ENCODE peak calls at places on chromosomes 12 and 14, in four cellular contexts. U is DND-41; E is esophagus squamous epithelium; N is naive thymus-derived CD4-positive, alpha-beta T cell. H is an unnamed sample. For H3K4me1, the result is how much of the 10 kb centered on the place peaks cover.

GRCh38 chr14:49897414-49897813 is 4.5 kb downstream of the ARF6 start:
- DNase-seq in U (no peak), E (no peak), N (no peak), H (no peak)

GRCh38 chr14:54194501-54194900 is 202.3 kb upstream of the CDKN3 start:
- DNase-seq in U (no peak), E (no peak), N (no peak), H (no peak)

GRCh38 chr12:51887476-51888315 is at the start of gene ANKRD33:
- DNase-seq in U (no peak), E (no peak), N (no peak), H (no peak)

GRCh38 chr14:99731536-99732435 is 47.7 kb downstream of the CYP46A1 start:
- DNase-seq in U (no peak), E (no peak), N (no peak), H (no peak)

GRCh38 chr12:89064780-89065179 is 287.5 kb downstream of the DUSP6 start:
- DNase-seq in U (no peak), E (no peak), N (no peak), H (no peak)

GRCh38 chr12:80325167-80325959 is 118.7 kb upstream of the PTPRQ start:
- DNase-seq in U (no peak), E (no peak), N (no peak), H (no peak)

GRCh38 chr12:131013118-131013517 is 59.4 kb downstream of the ADGRD1 start:
- DNase-seq in U (no peak), E (no peak), N (no peak), H (no peak)

GRCh38 chr12:67035121-67035520 is 234.0 kb upstream of the CAND1 start:
- DNase-seq in U (no peak), E (no peak), N (no peak), H (no peak)

GRCh38 chr14:75292016-75292646 is 13.5 kb downstream of the FOS start:
- DNase-seq in U (no peak), E (no peak), N (no peak), H (no peak)

GRCh38 chr14:105091335-105092123 is 26.3 kb upstream of the GPR132 start:
- DNase-seq in U (no peak), E (no peak), N (no peak), H (no peak)

GRCh38 chr12:108814462-108815211 is 42.7 kb downstream of the SSH1 start:
- DNase-seq in U (no peak), E (no peak), N (no peak), H (no peak)

GRCh38 chr14:95527392-95528002 is 7.4 kb upstream of the GLRX5 start:
- DNase-seq in U (peak), E (no peak), N (peak), H (peak)

GRCh38 chr12:129310346-129310745 is 457.1 kb downstream of the GLT1D1 start:
- DNase-seq in U (no peak), E (no peak), N (no peak), H (no peak)

GRCh38 chr12:51954465-51955361 is 3.2 kb downstream of the ACVR1B start:
- DNase-seq in U (no peak), E (no peak), N (no peak), H (no peak)

GRCh38 chr14:64704743-64705405 is 650 bp downstream of the PLEKHG3 start:
- DNase-seq in U (no peak), E (no peak), N (peak), H (no peak)

GRCh38 chr12:70948236-70948975 is 27.9 kb upstream of the PTPRR start:
- DNase-seq in U (no peak), E (no peak), N (no peak), H (no peak)

GRCh38 chr12:54463034-54463433 is 10.4 kb downstream of the GTSF1 start:
- DNase-seq in U (no peak), E (no peak), N (no peak), H (no peak)

GRCh38 chr14:83470466-83470865 is 1936.8 kb upstream of the SEL1L start:
- DNase-seq in U (no peak), E (no peak), N (no peak), H (no peak)

GRCh38 chr12:118344829-118345228 is 27.9 kb downstream of the TAOK3 start:
- DNase-seq in U (no peak), E (no peak), N (no peak), H (no peak)

GRCh38 chr14:64737391-64738305 is 33.4 kb downstream of the PLEKHG3 start:
- DNase-seq in U (no peak), E (no peak), N (no peak), H (no peak)

GRCh38 chr14:45426685-45427282 is 173.8 kb upstream of the MIS18BP1 start:
- DNase-seq in U (no peak), E (no peak), N (no peak), H (no peak)

GRCh38 chr12:119328111-119328510 is 6.4 kb upstream of the CCDC60 start:
- DNase-seq in U (peak), E (no peak), N (no peak), H (no peak)

GRCh38 chr14:75982724-75983358 is 1.0 kb upstream of the TGFB3 start:
- DNase-seq in U (no peak), E (no peak), N (no peak), H (no peak)

GRCh38 chr14:49622022-49622607 is 1.5 kb downstream of the MGAT2 start:
- DNase-seq in U (no peak), E (no peak), N (no peak), H (no peak)

GRCh38 chr12:22904485-22904884 is 279.5 kb downstream of the ETNK1 start:
- DNase-seq in U (no peak), E (no peak), N (no peak), H (no peak)
- H3K27ac ChIP-seq in U (no peak), E (no peak), N (no peak), H (no peak)

GRCh38 chr12:116160883-116161458 is 116.5 kb downstream of the MED13L start:
- DNase-seq in U (no peak), E (no peak), N (no peak), H (no peak)
- H3K4me1 ChIP-seq in U (under half), E (under half), N (under half), H (under half)

GRCh38 chr12:69766260-69766659 is 27.6 kb downstream of the RAB3IP start:
- DNase-seq in U (no peak), E (no peak), N (no peak), H (no peak)

DNA sequence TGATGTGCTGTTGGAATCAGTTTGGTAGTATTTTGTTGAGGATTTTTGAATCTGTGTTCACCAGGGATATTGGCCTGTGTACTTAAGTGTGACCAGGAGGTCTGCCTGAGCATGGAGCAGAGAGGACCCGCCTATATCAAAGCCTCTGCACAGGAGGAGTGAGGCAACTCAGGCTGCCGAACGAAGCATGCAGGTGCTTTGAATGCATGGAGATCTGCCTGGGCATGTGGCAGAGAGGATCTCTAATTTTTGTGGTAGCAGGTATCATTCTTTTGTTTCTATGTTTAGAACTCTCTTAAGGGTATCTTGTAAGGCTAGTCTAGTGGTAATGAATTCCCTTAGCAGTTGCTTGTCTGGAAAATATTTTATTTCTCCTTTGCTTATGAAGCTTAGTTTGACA is 26.9 kb downstream of the RAB3IP start:
- DNase-seq in U (no peak), E (no peak), N (no peak), H (no peak)
- H3K4me3 ChIP-seq in U (no peak), E (no peak), N (no peak), H (no peak)

GRCh38 chr12:110373025-110373876 is 30.3 kb downstream of the ANAPC7 start:
- DNase-seq in U (no peak), E (no peak), N (no peak), H (no peak)

GRCh38 chr12:110382683-110383082 is 20.8 kb downstream of the ANAPC7 start:
- DNase-seq in U (no peak), E (no peak), N (no peak), H (no peak)

GRCh38 chr12:110379642-110380041 is 23.9 kb downstream of the ANAPC7 start:
- DNase-seq in U (no peak), E (no peak), N (no peak), H (no peak)

GRCh38 chr12:110373962-110374611 is 29.4 kb downstream of the ANAPC7 start:
- DNase-seq in U (no peak), E (no peak), N (no peak), H (no peak)

DNA sequence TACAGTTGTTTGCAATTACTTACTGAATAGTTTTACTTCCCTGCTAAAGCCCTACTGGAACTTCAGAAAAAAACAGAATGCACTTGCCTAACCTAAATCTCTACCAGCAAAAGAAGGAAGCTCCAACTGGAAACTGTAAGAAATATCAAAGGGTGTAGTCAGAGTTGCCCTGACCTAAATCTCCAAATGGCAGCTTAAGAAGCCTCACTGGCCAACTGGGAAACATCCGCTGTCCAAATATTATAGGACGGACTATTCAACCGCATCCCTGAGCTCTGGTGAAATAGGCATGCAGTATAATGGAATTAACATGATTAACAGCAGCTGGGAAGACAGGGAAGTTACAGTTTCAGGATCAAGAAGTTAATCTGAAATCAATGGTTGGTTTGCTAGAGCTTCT is 24.3 kb downstream of the ANAPC7 start:
- DNase-seq in U (no peak), E (no peak), N (no peak), H (no peak)
- H3K27ac ChIP-seq in U (no peak), E (peak), N (no peak), H (no peak)

GRCh38 chr12:46557539-46558373 is 185.2 kb upstream of the SLC38A2 start:
- DNase-seq in U (no peak), E (no peak), N (no peak), H (no peak)

GRCh38 chr12:46560078-46560477 is 187.5 kb upstream of the SLC38A2 start:
- DNase-seq in U (no peak), E (no peak), N (no peak), H (no peak)

GRCh38 chr12:46556820-46557524 is 184.4 kb upstream of the SLC38A2 start:
- DNase-seq in U (no peak), E (no peak), N (no peak), H (no peak)

GRCh38 chr12:46559311-46559710 is 186.7 kb upstream of the SLC38A2 start:
- DNase-seq in U (no peak), E (no peak), N (no peak), H (no peak)

DNA sequence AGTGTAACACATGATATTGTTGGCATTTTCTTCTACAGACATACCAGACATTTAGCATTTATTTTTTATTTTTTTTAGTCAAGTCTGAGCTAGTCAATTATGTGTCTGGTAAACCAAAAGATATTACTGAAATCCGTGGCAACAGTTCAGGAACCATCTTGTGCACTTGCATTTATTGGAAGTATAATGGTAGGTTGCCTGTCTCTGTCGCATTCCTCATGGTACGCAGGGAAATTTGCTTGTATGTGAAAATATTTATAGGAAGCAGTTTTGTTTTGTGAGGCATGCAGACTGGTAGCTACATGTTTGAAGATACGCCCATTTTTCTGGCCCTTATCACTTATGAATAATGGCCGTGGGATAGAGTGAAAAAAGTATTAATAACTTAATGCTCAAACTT is 186.1 kb upstream of the SLC38A2 start:
- DNase-seq in U (no peak), E (no peak), N (no peak), H (no peak)
- H3K4me1 ChIP-seq in U (under half), E (under half), N (under half), H (under half)

DNA sequence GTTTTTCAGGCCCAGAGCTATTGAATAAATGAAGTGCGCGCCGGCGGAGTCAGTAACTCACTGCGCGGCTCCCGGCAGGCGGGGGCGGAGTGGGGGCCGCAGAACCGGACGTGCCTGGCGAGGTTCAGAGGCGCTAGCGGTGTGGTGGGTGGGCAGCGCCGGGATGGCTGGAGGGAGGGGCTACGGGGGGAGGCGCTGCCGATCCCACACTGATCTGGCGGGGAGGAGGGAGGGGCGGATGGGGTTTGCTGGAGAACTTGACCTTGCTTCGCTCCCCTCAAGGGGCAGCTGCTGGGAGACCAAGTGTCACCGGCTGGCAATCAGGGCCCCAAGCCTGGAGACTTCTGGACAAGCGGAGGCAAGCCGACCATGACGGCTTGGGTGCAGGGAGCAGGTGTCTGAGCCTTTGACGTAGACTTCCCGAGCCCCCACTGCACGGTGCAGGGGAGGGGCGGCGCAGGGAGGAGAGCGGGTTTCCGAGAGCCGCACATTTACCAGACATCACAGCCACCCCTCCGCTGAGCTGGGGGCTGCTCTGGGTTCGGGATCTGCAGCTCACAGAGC is 174.1 kb upstream of the RTL1 start:
- DNase-seq in U (peak), E (no peak), N (no peak), H (no peak)
- H3K4me3 ChIP-seq in U (no peak), E (peak), N (no peak), H (no peak)

GRCh38 chr14:91927216-91927615 is 20.3 kb downstream of the FBLN5 start:
- DNase-seq in U (no peak), E (no peak), N (no peak), H (no peak)
- H3K27ac ChIP-seq in U (no peak), E (no peak), N (no peak), H (no peak)